ENCODE peak calls at places on chromosomes 11 and 22, in ten cellular contexts. W is pancreas, X is body of pancreas, B is prostate gland, C is fibroblast of lung, S is IMR-90, P is left lung, U is psoas muscle, D is PC-3, L is gastrocnemius medialis. J is an unnamed sample. For H3K36me3, the result is how much of the 10 kb centered on the place peaks cover.

GRCh38 chr22:50078761-50079160 is 6.5 kb downstream of the MLC1 start:
- DNase-seq in B (no peak), L (no peak), S (no peak), X (no peak), W (no peak), D (no peak), U (no peak), P (no peak), C (no peak), J (no peak)

GRCh38 chr11:101299210-101299609 is 169.6 kb upstream of the PGR start:
- DNase-seq in X (no peak), S (no peak), D (no peak), L (no peak), W (no peak), U (no peak), C (no peak), P (no peak), B (no peak), J (no peak)

GRCh38 chr11:73990727-73991126 is 8.1 kb upstream of the UCP2 start:
- DNase-seq in W (no peak), P (no peak), X (no peak), B (no peak), S (no peak), C (no peak), D (no peak), U (no peak), L (no peak), J (no peak)

GRCh38 chr11:69403556-69404215 is 77.8 kb upstream of the LINC01488 start:
- DNase-seq in W (no peak), D (peak), P (no peak), U (no peak), L (no peak), S (peak), B (no peak), X (no peak), C (peak), J (no peak)

GRCh38 chr11:34427171-34427805 is 11.4 kb upstream of the CAT start:
- DNase-seq in L (no peak), U (no peak), B (no peak), D (peak), P (no peak), X (no peak), S (peak), C (peak), W (no peak), J (no peak)

GRCh38 chr11:72069787-72070251 is 10.5 kb downstream of the NUMA1 start:
- DNase-seq in X (peak), U (peak), C (peak), W (peak), B (peak), D (peak), S (peak), L (peak), P (peak), J (peak)

GRCh38 chr11:114132944-114133394 is 73.5 kb downstream of the ZBTB16 start:
- DNase-seq in B (peak), X (no peak), P (no peak), W (peak), D (peak), U (peak), S (no peak), C (peak), L (no peak), J (peak)

GRCh38 chr11:13269775-13270174 is 7.8 kb upstream of the BMAL1 start:
- DNase-seq in W (no peak), D (peak), C (peak), P (no peak), S (peak), B (no peak), L (no peak), U (no peak), X (no peak), J (no peak)

GRCh38 chr11:40337118-40337517 is 1122.3 kb downstream of the LRRC4C start:
- DNase-seq in D (no peak), W (no peak), L (no peak), S (peak), C (peak), P (no peak), X (no peak), U (no peak), B (no peak), J (no peak)

GRCh38 chr22:23156286-23156685 is 11.0 kb downstream of the RAB36 start:
- DNase-seq in L (no peak), B (no peak), U (no peak), P (no peak), W (no peak), D (no peak), S (no peak), X (no peak), C (no peak), J (no peak)

GRCh38 chr22:40326905-40327735 is 19.2 kb upstream of the ADSL start:
- DNase-seq in B (peak), C (peak), U (no peak), S (peak), P (no peak), D (peak), X (no peak), W (no peak), L (no peak), J (no peak)

GRCh38 chr11:54603898-54604297 is at the start of gene OR4C46:
- DNase-seq in B (no peak), D (no peak), S (no peak), W (no peak), X (no peak), P (no peak), L (no peak), C (no peak), U (no peak), J (no peak)

GRCh38 chr22:33914131-33914530 is 6.1 kb downstream of the LARGE1 start:
- DNase-seq in P (no peak), S (no peak), U (no peak), C (no peak), B (no peak), X (no peak), L (no peak), W (no peak), D (no peak), J (no peak)

GRCh38 chr22:47367993-47368945 is 605.8 kb downstream of the TBC1D22A start:
- DNase-seq in L (no peak), P (peak), S (no peak), D (no peak), U (no peak), X (peak), C (no peak), B (no peak), W (no peak), J (peak)

GRCh38 chr11:20041499-20041898 is 118.8 kb downstream of the DBX1 start:
- DNase-seq in S (no peak), U (no peak), C (peak), P (no peak), L (no peak), W (no peak), B (no peak), X (no peak), D (peak), J (no peak)

GRCh38 chr11:102111787-102112653 is 1.8 kb downstream of the YAP1 start:
- DNase-seq in D (peak), C (peak), U (no peak), P (no peak), W (no peak), S (peak), L (peak), X (peak), B (peak), J (no peak)

GRCh38 chr11:63177872-63178271 is 33.9 kb upstream of the SLC22A24 start:
- DNase-seq in D (no peak), W (no peak), X (no peak), U (no peak), L (no peak), C (no peak), P (no peak), S (no peak), B (no peak), J (no peak)

GRCh38 chr11:19594326-19594725 is 118.3 kb upstream of the NAV2 start:
- DNase-seq in P (no peak), W (no peak), C (no peak), D (no peak), B (no peak), X (no peak), L (no peak), S (peak), U (no peak), J (no peak)

GRCh38 chr11:119134389-119134978 is 13.1 kb downstream of the HINFP start:
- DNase-seq in X (peak), W (peak), P (no peak), U (no peak), B (no peak), S (no peak), L (no peak), C (no peak), D (peak), J (peak)
- H3K36me3 ChIP-seq in X (under half), W (under half), P (half or more), U (half or more), B (under half), S (under half), L (half or more), C (under half), D (under half), J (under half)

GRCh38 chr11:110094298-110095073 is 1.3 kb downstream of the ZC3H12C start:
- DNase-seq in S (no peak), L (no peak), U (no peak), B (no peak), P (no peak), W (no peak), X (no peak), C (no peak), D (no peak), J (no peak)
- H3K4me3 ChIP-seq in S (peak), L (peak), U (peak), B (peak), P (peak), W (peak), X (no peak), C (peak), D (peak), J (peak)

GRCh38 chr11:128903248-128904041 is 12.3 kb downstream of the KCNJ5 start:
- DNase-seq in D (no peak), W (no peak), S (peak), U (peak), L (peak), C (peak), X (no peak), P (no peak), B (no peak), J (no peak)

GRCh38 chr11:128904303-128904871 is 13.2 kb downstream of the KCNJ5 start:
- DNase-seq in D (no peak), W (no peak), L (no peak), S (no peak), C (no peak), U (no peak), B (no peak), P (no peak), X (no peak), J (no peak)

GRCh38 chr11:128906185-128907065 is 15.3 kb downstream of the KCNJ5 start:
- DNase-seq in L (no peak), S (no peak), X (no peak), B (no peak), C (no peak), W (no peak), D (no peak), P (no peak), U (no peak), J (no peak)

GRCh38 chr11:128904872-128905344 is 13.8 kb downstream of the KCNJ5 start:
- DNase-seq in B (peak), W (no peak), D (peak), C (peak), X (peak), P (no peak), L (no peak), U (peak), S (no peak), J (no peak)

DNA sequence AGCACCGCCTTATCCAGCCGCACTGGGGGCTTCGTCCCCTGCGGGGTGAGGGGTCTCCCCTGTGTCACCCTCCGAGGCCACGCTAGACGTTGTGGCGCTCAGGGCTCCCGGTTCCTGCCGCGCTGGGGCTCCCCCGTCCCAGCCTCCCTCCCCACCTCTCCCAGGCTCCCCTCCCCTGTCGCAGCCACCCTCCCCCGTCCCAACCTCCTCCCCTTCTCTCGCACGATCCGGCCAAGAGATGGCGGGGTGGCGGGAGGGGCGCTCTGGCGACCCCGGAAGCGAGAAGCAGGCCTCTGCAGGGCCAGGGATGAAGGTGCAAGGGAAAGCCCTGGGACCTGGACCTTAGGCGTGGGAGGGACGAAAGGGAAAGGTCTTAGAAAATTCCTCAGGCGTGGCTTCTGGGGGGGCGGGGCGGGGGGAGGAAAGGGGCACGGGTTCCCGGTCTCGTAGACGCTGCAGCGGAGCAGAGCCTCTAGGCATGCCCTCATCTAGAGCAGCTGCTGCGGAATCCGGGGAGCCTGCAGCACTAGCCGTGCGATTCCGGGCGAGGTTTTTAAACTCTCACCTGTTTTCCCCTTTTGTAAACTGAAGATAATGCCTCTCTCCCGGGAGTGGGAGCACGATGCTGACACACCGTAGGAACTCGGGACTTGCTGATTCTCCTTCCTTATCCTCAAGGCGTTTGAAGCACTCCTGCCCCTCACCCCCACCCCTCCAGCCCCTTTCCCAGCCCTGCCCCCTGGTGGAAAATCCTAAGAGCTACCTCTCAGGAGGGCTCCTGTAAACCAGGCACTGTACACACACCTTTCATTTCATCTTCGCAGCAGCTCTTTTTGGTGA is 14.4 kb downstream of the KCNJ5 start:
- DNase-seq in D (peak), U (peak), L (no peak), S (peak), P (no peak), C (peak), B (peak), W (peak), X (peak), J (peak)
- TF ChIP-seq CTCF in D (peak), U (no peak), L (no peak), S (peak), P (peak), C (peak), B (peak), W (peak), X (peak), J (no peak)

DNA sequence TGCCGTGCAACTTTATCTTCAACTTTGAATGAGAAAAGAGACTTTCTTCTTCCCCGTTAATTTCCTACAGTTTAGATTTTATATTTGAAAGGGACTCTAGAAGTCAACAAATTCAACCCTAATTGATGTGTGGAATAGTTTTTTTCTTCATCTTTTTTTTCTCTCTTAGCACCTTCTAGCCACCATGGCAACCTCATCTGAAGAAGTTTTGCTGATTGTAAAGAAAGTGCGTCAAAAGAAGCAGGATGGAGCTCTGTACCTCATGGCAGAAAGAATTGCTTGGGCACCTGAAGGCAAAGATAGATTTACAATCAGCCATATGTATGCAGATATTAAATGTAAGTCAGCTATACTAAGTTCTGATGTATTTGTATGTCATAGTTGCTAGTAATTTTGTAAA is 10.5 kb downstream of the GTF2H1 start:
- DNase-seq in W (no peak), L (no peak), B (no peak), X (no peak), D (no peak), P (no peak), S (no peak), U (no peak), C (no peak), J (no peak)
- H3K36me3 ChIP-seq in W (under half), L (half or more), B (under half), X (under half), D (under half), P (half or more), S (under half), U (half or more), C (under half), J (under half)

GRCh38 chr22:39229075-39229474 is 15.7 kb downstream of the PDGFB start:
- DNase-seq in X (no peak), C (no peak), W (no peak), D (no peak), L (no peak), S (no peak), B (no peak), U (no peak), P (no peak), J (no peak)
- H3K4me3 ChIP-seq in X (no peak), C (no peak), W (no peak), D (no peak), L (no peak), S (no peak), B (no peak), U (no peak), P (no peak), J (no peak)

GRCh38 chr11:126969865-126970479 is 30.6 kb downstream of the KIRREL3 start:
- DNase-seq in L (no peak), B (no peak), D (peak), X (no peak), C (peak), U (no peak), S (peak), W (no peak), P (no peak), J (no peak)
- TF ChIP-seq CTCF in L (no peak), B (no peak), D (peak), X (peak), C (peak), U (peak), S (peak), W (peak), P (peak), J (no peak)

GRCh38 chr22:20983081-20983745 is 1.1 kb downstream of the LZTR1 start:
- DNase-seq in C (no peak), P (no peak), S (peak), U (no peak), D (no peak), L (no peak), W (no peak), B (no peak), X (no peak), J (no peak)
- H3K36me3 ChIP-seq in C (under half), P (under half), S (under half), U (under half), D (under half), L (under half), W (under half), B (under half), X (under half), J (under half)

J was measured in ovary.